ENCODE peak calls at places on chromosomes 3 and 15, in six cellular contexts. T is K562, D is H1, V is HCT116, Z is GM12878, N is HepG2. U is an unnamed sample.

GRCh38 chr15:47652213-47652852 is 65.0 kb upstream of the SEMA6D start:
- DNase-seq in T (no peak), D (no peak), V (no peak), Z (no peak), N (no peak), U (no peak)

GRCh38 chr3:882526-882925 is 210.3 kb upstream of the CNTN6 start:
- DNase-seq in T (no peak), D (no peak), V (no peak), Z (no peak), N (no peak), U (no peak)

GRCh38 chr3:171833775-171834460 is 9.2 kb upstream of the TMEM212 start:
- DNase-seq in T (no peak), D (no peak), V (no peak), Z (no peak), N (no peak), U (no peak)

GRCh38 chr3:194849166-194849875 is 163.6 kb downstream of the FAM43A start:
- DNase-seq in T (no peak), D (no peak), V (no peak), Z (no peak), N (peak; percentile 11), U (no peak)

GRCh38 chr15:100061944-100062343 is 279.8 kb downstream of the ADAMTS17 start:
- DNase-seq in T (no peak), D (no peak), V (no peak), Z (no peak), N (no peak), U (no peak)

GRCh38 chr15:78203346-78204225 is 30.8 kb downstream of the ACSBG1 start:
- DNase-seq in T (no peak), D (no peak), V (no peak), Z (no peak), N (no peak), U (no peak)

GRCh38 chr15:77251662-77252061 is 168.2 kb downstream of the PEAK1 start:
- DNase-seq in T (no peak), D (no peak), V (no peak), Z (no peak), N (no peak), U (no peak)

GRCh38 chr15:54840999-54841398 is 355.7 kb downstream of the RSL24D1 start:
- DNase-seq in T (no peak), D (peak; percentile 34), V (no peak), Z (no peak), N (no peak), U (peak; percentile 30)

GRCh38 chr3:127732303-127732702 is 59.6 kb downstream of the ABTB1 start:
- DNase-seq in T (no peak), D (peak; percentile 47), V (no peak), Z (no peak), N (no peak), U (peak; percentile 85)

GRCh38 chr15:44286814-44287555 is 1.5 kb upstream of the GOLM2 start:
- DNase-seq in T (no peak), D (no peak), V (no peak), Z (no peak), N (no peak), U (no peak)

GRCh38 chr3:186097663-186098451 is 11.0 kb downstream of the ETV5 start:
- DNase-seq in T (peak; percentile 44), D (no peak), V (peak; percentile 64), Z (no peak), N (peak; percentile 99), U (peak; percentile 88)

GRCh38 chr3:169264711-169265110 is 398.8 kb downstream of the MECOM start:
- DNase-seq in T (no peak), D (no peak), V (no peak), Z (no peak), N (no peak), U (no peak)

GRCh38 chr15:73927476-73928240 is 1.4 kb downstream of the LOXL1 start:
- DNase-seq in T (peak; percentile 54), D (no peak), V (peak; percentile 15), Z (no peak), N (no peak), U (no peak)
- TF ChIP-seq YY1 in T (no peak), D (peak; percentile 11), V (no peak), Z (no peak), N (no peak), U (no peak)

GRCh38 chr3:158918008-158918407 is 116.2 kb downstream of the MFSD1 start:
- DNase-seq in T (peak; percentile 39), D (peak; percentile 29), V (peak; percentile 52), Z (no peak), N (peak; percentile 45), U (peak; percentile 54)
- TF ChIP-seq ZNF274 in T (no peak), D (no peak), V (no peak), Z (no peak), N (no peak), U (no peak)

DNA sequence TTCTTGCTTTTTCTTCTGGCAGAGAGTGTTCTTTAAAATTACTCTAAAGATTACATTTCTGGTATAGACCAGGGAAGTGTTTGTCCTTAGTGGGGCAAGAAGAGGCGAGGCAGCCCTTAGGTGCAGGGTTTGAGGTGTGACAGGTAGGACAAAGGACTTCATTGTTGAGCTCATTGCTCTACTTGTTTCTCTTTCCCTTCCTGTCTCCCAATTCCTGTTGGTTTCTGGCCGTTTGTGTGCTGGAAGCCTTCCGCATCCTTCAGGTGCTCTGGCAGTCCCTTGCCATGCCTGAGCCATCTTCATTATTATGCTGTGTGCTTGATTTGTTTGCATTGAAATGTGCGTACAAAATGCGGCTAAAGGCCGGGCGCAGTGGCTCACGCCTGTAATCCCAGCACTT is 85.1 kb downstream of the CCK start:
- DNase-seq in T (no peak), D (no peak), V (no peak), Z (no peak), N (peak; percentile 46), U (no peak)
- H3K4me1 ChIP-seq in T (peaks cover 14% of the 10 kb centered on the region), D (peaks cover 5% of the 10 kb centered on the region), V (peaks cover 24% of the 10 kb centered on the region), Z (peaks cover 11% of the 10 kb centered on the region), N (peaks cover 66% of the 10 kb centered on the region), U (peaks cover 3% of the 10 kb centered on the region)

GRCh38 chr3:43769471-43770425 is 79.0 kb downstream of the ABHD5 start:
- DNase-seq in T (peak; percentile 97), D (peak; percentile 96), V (peak; percentile 94), Z (peak; percentile 15), N (peak; percentile 61), U (peak; percentile 95)

GRCh38 chr3:43773273-43774104 is 82.8 kb downstream of the ABHD5 start:
- DNase-seq in T (peak; percentile 81), D (no peak), V (no peak), Z (no peak), N (peak; percentile 18), U (no peak)

GRCh38 chr3:43768594-43768993 is 77.9 kb downstream of the ABHD5 start:
- DNase-seq in T (no peak), D (no peak), V (no peak), Z (no peak), N (no peak), U (no peak)

GRCh38 chr3:43769097-43769470 is 78.3 kb downstream of the ABHD5 start:
- DNase-seq in T (no peak), D (no peak), V (no peak), Z (no peak), N (no peak), U (no peak)

DNA sequence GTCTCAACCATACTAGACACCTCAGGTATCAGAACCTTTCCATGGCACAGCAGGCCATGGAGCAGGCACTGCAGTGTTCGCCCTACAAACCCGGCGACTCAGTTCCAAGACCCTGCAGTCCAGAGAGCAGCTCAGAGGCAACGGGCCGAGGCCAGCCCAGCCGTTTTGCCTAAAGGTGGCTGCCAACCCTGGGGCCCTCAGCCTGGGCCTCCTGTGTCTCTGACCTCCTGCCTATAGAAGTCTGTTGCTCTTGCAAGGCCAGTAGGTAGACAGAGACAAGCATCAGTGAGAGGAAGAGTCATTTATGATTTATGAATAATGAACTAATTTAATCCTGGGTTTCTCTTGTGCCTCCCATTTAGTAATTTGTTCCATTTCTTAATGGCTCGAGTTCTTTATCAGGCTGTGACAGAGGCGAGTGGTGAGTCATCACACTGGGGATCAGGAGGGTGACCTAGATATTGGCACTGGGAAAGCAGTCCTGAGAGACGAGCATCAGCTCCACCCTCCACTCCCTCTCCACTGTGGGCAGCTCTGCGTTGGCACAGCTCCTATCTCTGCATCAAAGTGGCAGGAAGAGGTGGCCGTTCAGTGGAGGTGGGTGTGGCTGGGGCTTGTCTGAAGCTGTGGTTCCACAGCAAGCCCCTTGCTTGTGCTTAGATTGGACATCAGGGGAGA is 79.8 kb downstream of the ABHD5 start:
- DNase-seq in T (peak; percentile 90), D (no peak), V (no peak), Z (no peak), N (no peak), U (no peak)
- TF ChIP-seq YY1 in T (no peak), D (no peak), V (no peak), Z (no peak), N (no peak), U (no peak)

GRCh38 chr3:17642474-17642873 is 100.0 kb downstream of the TBC1D5 start:
- DNase-seq in T (no peak), D (no peak), V (no peak), Z (no peak), N (no peak), U (no peak)

GRCh38 chr3:17643691-17644090 is 98.7 kb downstream of the TBC1D5 start:
- DNase-seq in T (no peak), D (no peak), V (no peak), Z (no peak), N (no peak), U (no peak)

GRCh38 chr3:17640466-17640865 is 102.0 kb downstream of the TBC1D5 start:
- DNase-seq in T (no peak), D (no peak), V (no peak), Z (no peak), N (no peak), U (no peak)

GRCh38 chr3:17639765-17640164 is 102.7 kb downstream of the TBC1D5 start:
- DNase-seq in T (no peak), D (no peak), V (peak; percentile 69), Z (no peak), N (peak; percentile 92), U (no peak)

GRCh38 chr3:17645074-17645698 is 97.2 kb downstream of the TBC1D5 start:
- DNase-seq in T (peak; percentile 42), D (no peak), V (peak; percentile 43), Z (no peak), N (peak; percentile 67), U (peak; percentile 46)
- TF ChIP-seq ZNF274 in T (no peak), D (no peak), V (no peak), Z (no peak), N (no peak), U (no peak)

GRCh38 chr3:140540262-140540661 is 137.6 kb upstream of the TRIM42 start:
- DNase-seq in T (no peak), D (no peak), V (no peak), Z (no peak), N (no peak), U (no peak)
- H3K4me1 ChIP-seq in T (no peaks in the 10 kb centered on the region), D (no peaks in the 10 kb centered on the region), V (no peaks in the 10 kb centered on the region), Z (no peaks in the 10 kb centered on the region), N (no peaks in the 10 kb centered on the region), U (no peaks in the 10 kb centered on the region)

DNA sequence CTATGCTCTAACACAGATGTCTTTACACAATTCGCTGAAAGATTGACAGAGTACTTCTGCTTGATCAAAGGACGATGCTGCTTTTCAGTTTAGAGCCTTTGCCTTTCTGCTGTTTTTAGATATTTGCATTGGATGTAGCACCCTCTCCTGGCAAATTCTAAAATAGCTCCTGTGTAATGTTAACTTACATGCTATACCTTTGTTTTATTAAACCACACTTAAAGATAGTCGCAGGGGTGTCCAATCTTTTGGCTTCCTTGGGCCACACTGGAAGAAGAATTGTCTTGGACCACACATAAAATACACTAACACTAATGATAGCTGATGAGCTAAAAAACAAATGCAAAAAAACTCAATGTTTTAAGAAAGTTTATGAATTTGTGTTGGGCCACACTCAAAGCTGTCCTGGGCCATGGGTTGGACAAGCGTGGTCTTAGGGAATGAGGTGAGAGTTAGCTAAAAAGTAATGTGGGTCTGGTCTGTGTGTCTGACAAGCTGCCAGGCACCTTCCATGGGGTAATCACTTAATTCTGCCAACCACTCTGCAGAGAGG is 62.9 kb downstream of the ATG7 start:
- DNase-seq in T (peak; percentile 52), D (no peak), V (peak; percentile 51), Z (peak; percentile 5), N (peak; percentile 48), U (peak; percentile 33)
- TF ChIP-seq YY1 in T (no peak), D (no peak), V (no peak), Z (no peak), N (no peak), U (no peak)